ENCODE peak calls at places on chromosomes 13 and 19, in four cellular contexts. V, A, E and S are unnamed samples.

GRCh38 chr19:10305139-10305806 is 4.3 kb downstream of the ZGLP1 start:
- DNase-seq in V (no peak), A (peak; percentile 50), E (no peak), S (no peak)

GRCh38 chr13:94641432-94641941 is 39.8 kb downstream of the GPR180 start:
- DNase-seq in V (no peak), A (peak; percentile 79), E (no peak), S (no peak)

GRCh38 chr13:55999709-56000108 is 1141.0 kb upstream of the PRR20A start:
- DNase-seq in V (no peak), A (no peak), E (no peak), S (no peak)

GRCh38 chr19:55898911-55899310 is 33.2 kb downstream of the NLRP13 start:
- DNase-seq in V (no peak), A (no peak), E (no peak), S (no peak)

GRCh38 chr19:15248648-15249559 is 16.7 kb upstream of the EPHX3 start:
- DNase-seq in V (no peak), A (peak; percentile 97), E (no peak), S (no peak)

GRCh38 chr19:11066326-11066725 is 22.9 kb upstream of the LDLR start:
- DNase-seq in V (no peak), A (no peak), E (no peak), S (no peak)

GRCh38 chr13:25420161-25420560 is 48.4 kb downstream of the ATP8A2 start:
- DNase-seq in V (no peak), A (no peak), E (no peak), S (no peak)

GRCh38 chr13:30730526-30730925 is 4.8 kb upstream of the ALOX5AP start:
- DNase-seq in V (no peak), A (no peak), E (no peak), S (no peak)

GRCh38 chr19:489418-490196 is 6.7 kb upstream of the MADCAM1 start:
- DNase-seq in V (no peak), A (peak; percentile 50), E (no peak), S (peak; percentile 54)

GRCh38 chr19:10553943-10554381 is 10.3 kb downstream of the ATG4D start:
- DNase-seq in V (peak; percentile 42), A (no peak), E (no peak), S (no peak)

GRCh38 chr13:32791545-32792172 is 205.4 kb downstream of the PDS5B start:
- DNase-seq in V (no peak), A (no peak), E (no peak), S (peak; percentile 13)

GRCh38 chr19:11540642-11541041 is 2.0 kb downstream of the CNN1 start:
- DNase-seq in V (no peak), A (no peak), E (no peak), S (no peak)

GRCh38 chr19:13619203-13619632 is 112.9 kb upstream of the CACNA1A start:
- DNase-seq in V (no peak), A (no peak), E (no peak), S (no peak)

GRCh38 chr13:37640499-37640898 is 41.9 kb upstream of the POSTN start:
- DNase-seq in V (no peak), A (peak; percentile 60), E (no peak), S (no peak)

GRCh38 chr13:39970177-39970846 is 314.9 kb downstream of the COG6 start:
- DNase-seq in V (no peak), A (no peak), E (no peak), S (no peak)

GRCh38 chr13:50829896-50830295 is 13.6 kb downstream of the DLEU7 start:
- DNase-seq in V (no peak), A (peak; percentile 54), E (no peak), S (no peak)

GRCh38 chr13:53201454-53202225 is 173.0 kb downstream of the OLFM4 start:
- DNase-seq in V (no peak), A (peak; percentile 6), E (no peak), S (no peak)

GRCh38 chr13:105918842-105919741 is 616.4 kb downstream of the EFNB2 start:
- DNase-seq in V (no peak), A (peak; percentile 11), E (peak; percentile 88), S (no peak)

GRCh38 chr13:72261732-72262131 is 394.7 kb upstream of the DACH1 start:
- DNase-seq in V (no peak), A (no peak), E (no peak), S (no peak)

GRCh38 chr13:113407103-113407530 is 43.2 kb upstream of the GRTP1 start:
- DNase-seq in V (no peak), A (no peak), E (no peak), S (no peak)

GRCh38 chr13:62387642-62388041 is 972.0 kb upstream of the PCDH20 start:
- DNase-seq in V (no peak), A (no peak), E (peak; percentile 2), S (no peak)